ENCODE peak calls at places on chromosomes 2 and 18, in six cellular contexts. E is aorta; L is stomach; T is CD8-positive, alpha-beta memory T cell; V is naive thymus-derived CD4-positive, alpha-beta T cell; H is body of pancreas. Y is an unnamed sample. For H3K27me3 and H3K4me1, the result is how much of the 10 kb centered on the place peaks cover.

GRCh38 chr2:38268691-38269309 is 108.3 kb downstream of the ATL2 start:
- DNase-seq in T (no peak), V (no peak), L (no peak), H (no peak), E (no peak), Y (no peak)

GRCh38 chr2:64262816-64263215 is 118.6 kb upstream of the PELI1 start:
- DNase-seq in V (no peak), T (no peak), E (no peak), L (no peak), H (no peak), Y (no peak)

GRCh38 chr2:105607920-105608504 is 136.7 kb upstream of the NCK2 start:
- DNase-seq in V (no peak), T (no peak), E (no peak), H (peak), L (peak), Y (no peak)

GRCh38 chr2:172106128-172106961 is 3.6 kb upstream of the DLX2 start:
- DNase-seq in T (no peak), H (no peak), V (peak), E (no peak), L (no peak), Y (peak)

GRCh38 chr2:121907905-121908304 is 152.5 kb downstream of the TSN start:
- DNase-seq in T (no peak), L (no peak), V (no peak), E (no peak), H (no peak), Y (peak)

GRCh38 chr2:191899442-191899841 is 52.6 kb upstream of the CAVIN2 start:
- DNase-seq in L (no peak), H (no peak), T (no peak), E (no peak), V (no peak), Y (no peak)

GRCh38 chr2:31888550-31888949 is 122.3 kb downstream of the MEMO1 start:
- DNase-seq in L (no peak), E (no peak), V (no peak), H (no peak), T (no peak), Y (no peak)

GRCh38 chr2:54575379-54575888 is 119.3 kb downstream of the SPTBN1 start:
- DNase-seq in E (no peak), T (no peak), V (no peak), H (no peak), L (no peak), Y (no peak)

GRCh38 chr2:225400546-225400945 is 1.0 kb downstream of the NYAP2 start:
- DNase-seq in T (no peak), L (no peak), V (no peak), E (no peak), H (no peak), Y (no peak)

GRCh38 chr2:112884869-112885502 is 26.0 kb upstream of the IL37 start:
- DNase-seq in L (peak), T (peak), V (peak), H (peak), E (no peak), Y (peak)

GRCh38 chr2:196702641-196703040 is 63.1 kb downstream of the CCDC150 start:
- DNase-seq in H (no peak), V (no peak), L (no peak), E (no peak), T (no peak), Y (no peak)

GRCh38 chr2:127632592-127633489 is 13.1 kb upstream of the GPR17 start:
- DNase-seq in T (no peak), V (no peak), L (no peak), H (no peak), E (no peak), Y (no peak)

GRCh38 chr2:120252207-120253020 is at the start of gene RALB:
- DNase-seq in H (peak), V (peak), L (peak), T (peak), E (peak), Y (peak)

GRCh38 chr2:26268184-26268583 is 23.4 kb downstream of the HADHB start:
- DNase-seq in L (no peak), E (no peak), H (no peak), T (no peak), V (no peak), Y (no peak)

GRCh38 chr2:11175293-11175795 is 20.1 kb downstream of the SLC66A3 start:
- DNase-seq in H (no peak), L (no peak), T (no peak), E (peak), V (no peak), Y (no peak)

GRCh38 chr2:46365913-46366674 is 68.9 kb downstream of the EPAS1 start:
- DNase-seq in E (no peak), V (no peak), H (no peak), L (no peak), T (no peak), Y (no peak)

GRCh38 chr2:239455436-239456203 is 54.8 kb upstream of the HDAC4 start:
- DNase-seq in L (no peak), H (no peak), V (no peak), E (peak), T (no peak), Y (no peak)

GRCh38 chr2:114345246-114345645 is 97.2 kb upstream of the DPP10 start:
- DNase-seq in V (no peak), L (no peak), H (no peak), E (no peak), T (no peak), Y (no peak)

GRCh38 chr2:134440336-134440909 is 186.6 kb downstream of the MGAT5 start:
- DNase-seq in E (no peak), L (no peak), T (no peak), H (peak), V (no peak), Y (no peak)

GRCh38 chr2:169808211-169808610 is 9.5 kb downstream of the SSB start:
- DNase-seq in L (no peak), E (no peak), T (no peak), H (no peak), V (no peak), Y (no peak)

GRCh38 chr2:29640360-29640759 is 281.0 kb downstream of the ALK start:
- DNase-seq in H (no peak), V (no peak), T (no peak), E (no peak), L (no peak), Y (no peak)
- H3K27me3 ChIP-seq in H (under half), V (under half), T (under half), E (under half), L (under half), Y (under half)

DNA sequence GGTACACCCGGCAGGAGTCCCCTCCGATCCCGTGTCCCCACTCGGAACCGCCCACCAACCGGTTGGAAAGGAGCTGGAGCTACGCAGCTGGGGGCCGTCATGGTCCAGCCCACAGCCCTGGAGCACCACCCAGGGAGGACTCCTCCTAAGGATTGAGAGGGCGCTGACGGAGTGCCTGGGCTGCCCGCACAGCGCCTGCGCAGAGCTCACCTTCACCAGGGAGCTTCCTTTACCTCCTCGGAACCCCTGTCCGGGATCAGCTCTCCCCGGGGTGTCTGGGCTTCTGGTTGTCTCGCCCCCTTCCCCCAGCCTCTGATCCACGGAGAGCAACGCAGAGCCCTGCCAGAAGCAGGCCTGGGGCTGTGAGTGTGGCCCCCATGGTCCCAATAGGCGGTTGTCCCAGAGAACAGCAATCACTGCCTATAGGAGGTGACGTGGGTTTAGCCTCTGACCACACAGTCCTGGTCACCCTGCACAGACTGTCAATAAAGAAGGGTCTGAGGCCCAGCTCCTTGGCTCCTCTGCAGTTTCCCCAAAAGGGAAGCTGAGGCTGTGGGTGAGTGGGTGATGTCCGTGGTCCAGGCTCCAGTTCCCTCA is 14.6 kb downstream of the ALPG start:
- DNase-seq in L (no peak), V (no peak), H (no peak), E (no peak), T (no peak), Y (no peak)
- H3K4me3 ChIP-seq in L (peak), V (no peak), H (no peak), E (no peak), T (no peak), Y (no peak)

DNA sequence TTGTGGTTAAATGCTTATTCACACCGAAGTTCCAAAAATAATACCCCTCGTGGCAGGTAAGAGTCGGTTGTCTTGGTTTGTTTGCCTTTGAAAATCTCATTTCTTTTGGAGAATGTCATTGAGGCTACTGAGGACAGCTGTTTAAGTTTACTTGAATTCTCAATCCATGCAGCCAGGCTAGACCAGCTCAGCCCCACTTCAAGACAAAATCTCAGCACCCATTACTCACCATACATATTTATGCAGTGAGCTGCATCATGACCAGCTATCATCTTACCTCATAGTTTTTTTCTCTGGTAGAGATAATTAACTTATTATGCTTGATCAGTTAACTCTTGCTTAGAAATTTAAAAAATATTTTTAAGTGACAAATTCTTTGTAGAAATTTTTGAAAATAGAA is 115.9 kb downstream of the HAUS1 start:
- DNase-seq in T (no peak), V (no peak), L (no peak), E (no peak), H (no peak), Y (no peak)
- H3K4me1 ChIP-seq in T (under half), V (under half), L (under half), E (under half), H (under half), Y (under half)

DNA sequence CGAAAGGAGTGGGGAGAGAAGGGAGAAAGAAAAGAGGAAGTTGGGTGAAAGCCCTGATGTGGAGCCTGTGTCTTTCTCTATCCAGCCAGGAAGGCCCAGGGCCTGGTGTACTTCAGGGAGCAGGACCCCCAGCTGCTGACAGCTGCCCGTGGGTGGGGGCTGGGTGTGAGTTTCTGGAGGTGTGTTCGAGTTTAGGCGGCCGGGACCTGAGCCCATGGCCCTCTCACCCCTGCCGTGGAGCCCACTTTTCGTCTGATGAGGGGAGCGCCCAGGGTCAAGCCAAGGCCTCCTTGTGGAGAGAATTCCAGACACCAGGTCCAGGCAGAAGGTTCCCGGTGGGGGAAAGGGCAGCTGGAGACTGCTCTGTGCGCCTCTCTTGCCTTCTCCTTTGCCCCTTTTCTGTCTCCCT is 2.2 kb downstream of the SIX3 start:
- DNase-seq in V (no peak), E (no peak), L (no peak), T (no peak), H (no peak), Y (peak)
- H3K27me3 ChIP-seq in V (under half), E (under half), L (under half), T (under half), H (under half), Y (under half)